ENCODE peak calls at places on chromosomes 13 and 19, in six cellular contexts. E is ovary, Q is esophagus squamous epithelium, W is GM12878, N is GM23338, U is transverse colon. J is an unnamed sample.

GRCh38 chr13:50080856-50081105 is 65.5 kb downstream of the KCNRG start:
- DNase-seq in E (no peak), Q (no peak), W (no peak), N (no peak), U (no peak), J (no peak)

GRCh38 chr19:4115050-4115817 is 8.7 kb downstream of the MAP2K2 start:
- DNase-seq in E (no peak), Q (no peak), W (peak; percentile 67), N (no peak), U (peak; percentile 65), J (no peak)

GRCh38 chr13:48579167-48579918 is 46.5 kb upstream of the RCBTB2 start:
- DNase-seq in E (no peak), Q (no peak), W (peak; percentile 94), N (no peak), U (peak; percentile 18), J (no peak)

GRCh38 chr19:2949939-2950285 is 5.1 kb upstream of the ZNF77 start:
- DNase-seq in E (no peak), Q (no peak), W (no peak), N (peak; percentile 65), U (no peak), J (no peak)

GRCh38 chr19:677601-678380 is 1.6 kb downstream of the FSTL3 start:
- DNase-seq in E (peak; percentile 63), Q (no peak), W (no peak), N (no peak), U (no peak), J (no peak)

GRCh38 chr13:33441015-33441414 is 155.5 kb upstream of the STARD13 start:
- DNase-seq in E (no peak), Q (no peak), W (no peak), N (peak; percentile 67), U (peak; percentile 48), J (no peak)

GRCh38 chr13:34654203-34654602 is 287.9 kb upstream of the NBEA start:
- DNase-seq in E (no peak), Q (no peak), W (no peak), N (peak; percentile 9), U (no peak), J (no peak)

GRCh38 chr13:102729560-102730275 is 34.9 kb upstream of the METTL21C start:
- DNase-seq in E (no peak), Q (no peak), W (no peak), N (peak; percentile 17), U (no peak), J (no peak)

DNA sequence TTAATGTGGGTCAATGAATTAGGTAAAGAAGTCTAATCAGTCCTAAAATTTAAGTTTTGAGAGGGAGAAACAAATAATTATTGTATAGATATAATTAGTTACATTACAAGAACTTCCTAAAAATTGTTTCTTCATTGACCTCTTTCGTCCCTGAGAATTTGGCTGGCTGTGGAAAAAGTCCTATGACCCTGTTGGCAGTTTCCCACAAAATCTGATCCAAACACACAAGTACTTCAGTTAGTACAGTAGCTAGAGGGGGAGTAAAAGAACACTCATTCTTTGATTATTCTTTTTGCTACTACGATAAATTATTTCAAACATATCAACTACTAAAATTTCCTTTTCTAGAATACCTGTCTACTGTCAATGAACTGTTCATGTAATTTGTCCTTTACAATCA is 11.3 kb downstream of the POSTN start:
- DNase-seq in E (no peak), Q (no peak), W (no peak), N (no peak), U (no peak), J (no peak)
- H3K4me1 ChIP-seq in E (no peaks in the 10 kb centered on the region), Q (no peaks in the 10 kb centered on the region), W (no peaks in the 10 kb centered on the region), N (no peaks in the 10 kb centered on the region), U (no peaks in the 10 kb centered on the region), J (no peaks in the 10 kb centered on the region)

GRCh38 chr13:98656223-98656622 is 79.3 kb upstream of the STK24 start:
- DNase-seq in E (no peak), Q (no peak), W (no peak), N (no peak), U (no peak), J (no peak)

GRCh38 chr13:98651716-98652115 is 74.8 kb upstream of the STK24 start:
- DNase-seq in E (no peak), Q (no peak), W (no peak), N (no peak), U (no peak), J (no peak)

GRCh38 chr13:98652721-98653470 is 76.0 kb upstream of the STK24 start:
- DNase-seq in E (no peak), Q (no peak), W (no peak), N (no peak), U (no peak), J (no peak)

GRCh38 chr13:98650376-98651107 is 73.6 kb upstream of the STK24 start:
- DNase-seq in E (no peak), Q (no peak), W (no peak), N (no peak), U (peak; percentile 92), J (peak; percentile 53)

GRCh38 chr13:98653471-98653985 is 76.6 kb upstream of the STK24 start:
- DNase-seq in E (peak; percentile 82), Q (peak; percentile 10), W (peak; percentile 39), N (peak; percentile 95), U (peak; percentile 88), J (peak; percentile 76)
- TF ChIP-seq CTCF in E (peak; percentile 74), Q (peak; percentile 92), W (peak; percentile 92), N (peak; percentile 92), U (peak; percentile 95), J (peak; percentile 80)

GRCh38 chr13:109155301-109155761 is 525.9 kb downstream of the MYO16 start:
- DNase-seq in E (no peak), Q (no peak), W (no peak), N (no peak), U (no peak), J (no peak)

GRCh38 chr13:109158383-109158782 is 529.0 kb downstream of the MYO16 start:
- DNase-seq in E (no peak), Q (no peak), W (no peak), N (no peak), U (no peak), J (no peak)

GRCh38 chr13:109159650-109160309 is 530.4 kb downstream of the MYO16 start:
- DNase-seq in E (no peak), Q (no peak), W (no peak), N (no peak), U (no peak), J (no peak)

GRCh38 chr13:109156181-109156935 is 526.9 kb downstream of the MYO16 start:
- DNase-seq in E (no peak), Q (no peak), W (no peak), N (no peak), U (no peak), J (no peak)

DNA sequence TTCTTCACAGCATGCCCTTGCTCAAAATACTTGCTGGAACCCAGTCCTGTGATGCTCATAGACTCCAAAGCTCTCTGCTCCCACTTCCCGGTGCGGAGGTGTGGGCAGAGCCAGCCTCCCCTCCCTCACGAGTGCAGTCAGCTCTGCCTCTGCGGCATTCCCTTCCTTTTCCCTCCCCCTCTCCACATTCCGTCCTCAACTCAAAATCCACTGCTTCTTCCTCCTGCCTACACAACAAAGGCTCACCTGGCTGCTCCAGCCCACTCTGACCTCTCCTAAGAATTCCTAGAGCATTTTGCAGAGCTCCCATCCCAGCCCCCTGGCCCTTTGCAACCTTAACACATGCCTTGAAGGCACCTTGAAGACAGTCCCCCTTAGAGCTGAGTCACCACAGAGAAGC is 527.9 kb downstream of the MYO16 start:
- DNase-seq in E (no peak), Q (no peak), W (no peak), N (peak; percentile 72), U (no peak), J (no peak)
- H3K4me1 ChIP-seq in E (peaks cover 12% of the 10 kb centered on the region), Q (peaks cover 4% of the 10 kb centered on the region), W (peaks cover 22% of the 10 kb centered on the region), N (peaks cover 20% of the 10 kb centered on the region), U (no peaks in the 10 kb centered on the region), J (peaks cover 3% of the 10 kb centered on the region)

GRCh38 chr19:18203863-18204393 is at the start of gene RAB3A:
- DNase-seq in E (peak; percentile 100), Q (peak; percentile 100), W (peak; percentile 99), N (peak; percentile 100), U (peak; percentile 100), J (peak; percentile 100)
- TF ChIP-seq CTCF in E (no peak), Q (peak; percentile 26), W (no peak), N (no peak), U (peak; percentile 12), J (no peak)

DNA sequence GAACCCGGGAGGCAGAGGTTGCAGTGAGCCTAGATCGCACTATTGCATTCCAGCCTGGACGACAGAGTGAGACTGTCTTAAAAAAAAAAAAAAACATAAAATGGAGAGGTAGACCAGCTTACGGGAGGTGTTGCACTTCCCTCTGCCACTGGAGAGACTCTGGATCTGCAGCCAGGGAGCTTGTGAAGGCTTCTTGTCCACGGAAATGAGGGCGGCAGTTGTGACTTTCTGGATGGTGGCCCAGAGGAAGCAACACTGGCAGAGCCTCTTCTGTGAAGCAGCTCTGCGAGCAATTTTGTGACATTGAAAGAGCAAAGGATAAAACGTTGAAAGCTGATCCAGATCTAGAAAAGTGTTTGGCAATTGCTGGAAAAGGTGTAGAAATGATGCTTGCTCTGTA is 10.4 kb downstream of the SPINT2 start:
- DNase-seq in E (no peak), Q (no peak), W (no peak), N (no peak), U (peak; percentile 52), J (peak; percentile 52)
- H3K4me1 ChIP-seq in E (peaks cover 8% of the 10 kb centered on the region), Q (peaks cover 16% of the 10 kb centered on the region), W (no peaks in the 10 kb centered on the region), N (peaks cover 4% of the 10 kb centered on the region), U (peaks cover 66% of the 10 kb centered on the region), J (peaks cover 20% of the 10 kb centered on the region)

GRCh38 chr13:114143806-114144605 is 11.6 kb upstream of the RASA3 start:
- DNase-seq in E (peak; percentile 27), Q (no peak), W (no peak), N (peak; percentile 72), U (peak; percentile 43), J (peak; percentile 52)
- TF ChIP-seq CTCF in E (no peak), Q (no peak), W (peak; percentile 70), N (peak; percentile 46), U (peak; percentile 25), J (no peak)

GRCh38 chr13:72726721-72727416 is 560 bp downstream of the MZT1 start:
- DNase-seq in E (peak; percentile 64), Q (peak; percentile 6), W (no peak), N (peak; percentile 75), U (peak; percentile 63), J (no peak)
- H3K4me1 ChIP-seq in E (peaks cover 3% of the 10 kb centered on the region), Q (peaks cover 3% of the 10 kb centered on the region), W (peaks cover 12% of the 10 kb centered on the region), N (peaks cover 8% of the 10 kb centered on the region), U (peaks cover 23% of the 10 kb centered on the region), J (peaks cover 6% of the 10 kb centered on the region)

J was measured in left lung.